ENCODE peak calls at places on chromosomes 16 and 17, in four cellular contexts. E is thoracic aorta, S is pancreas, M is HCT116. R is an unnamed sample.

GRCh38 chr16:29742683-29743275 is 3.0 kb downstream of the C16orf54 start:
- DNase-seq in E (no peak), S (no peak), M (no peak), R (no peak)

GRCh38 chr17:79933863-79934652 is 94.8 kb upstream of the CBX4 start:
- DNase-seq in E (no peak), S (no peak), M (no peak), R (no peak)

GRCh38 chr16:83990492-83990891 is 22.4 kb downstream of the NECAB2 start:
- DNase-seq in E (no peak), S (no peak), M (no peak), R (no peak)

GRCh38 chr16:70756071-70756470 is 44.9 kb downstream of the VAC14 start:
- DNase-seq in E (no peak), S (no peak), M (no peak), R (no peak)

GRCh38 chr17:21677911-21678310 is 14.4 kb upstream of the KCNJ18 start:
- DNase-seq in E (no peak), S (no peak), M (no peak), R (no peak)

GRCh38 chr16:85401370-85401916 is 211.7 kb upstream of the GSE1 start:
- DNase-seq in E (no peak), S (peak; percentile 6), M (no peak), R (no peak)

GRCh38 chr16:70576431-70577255 is 53.0 kb downstream of the SF3B3 start:
- DNase-seq in E (no peak), S (no peak), M (no peak), R (peak; percentile 70)

GRCh38 chr16:73054732-73055481 is 7.0 kb upstream of the ZFHX3 start:
- DNase-seq in E (no peak), S (no peak), M (no peak), R (no peak)

GRCh38 chr16:22627043-22627442 is 116.4 kb downstream of the NPIPB5 start:
- DNase-seq in E (no peak), S (peak; percentile 76), M (no peak), R (no peak)

DNA sequence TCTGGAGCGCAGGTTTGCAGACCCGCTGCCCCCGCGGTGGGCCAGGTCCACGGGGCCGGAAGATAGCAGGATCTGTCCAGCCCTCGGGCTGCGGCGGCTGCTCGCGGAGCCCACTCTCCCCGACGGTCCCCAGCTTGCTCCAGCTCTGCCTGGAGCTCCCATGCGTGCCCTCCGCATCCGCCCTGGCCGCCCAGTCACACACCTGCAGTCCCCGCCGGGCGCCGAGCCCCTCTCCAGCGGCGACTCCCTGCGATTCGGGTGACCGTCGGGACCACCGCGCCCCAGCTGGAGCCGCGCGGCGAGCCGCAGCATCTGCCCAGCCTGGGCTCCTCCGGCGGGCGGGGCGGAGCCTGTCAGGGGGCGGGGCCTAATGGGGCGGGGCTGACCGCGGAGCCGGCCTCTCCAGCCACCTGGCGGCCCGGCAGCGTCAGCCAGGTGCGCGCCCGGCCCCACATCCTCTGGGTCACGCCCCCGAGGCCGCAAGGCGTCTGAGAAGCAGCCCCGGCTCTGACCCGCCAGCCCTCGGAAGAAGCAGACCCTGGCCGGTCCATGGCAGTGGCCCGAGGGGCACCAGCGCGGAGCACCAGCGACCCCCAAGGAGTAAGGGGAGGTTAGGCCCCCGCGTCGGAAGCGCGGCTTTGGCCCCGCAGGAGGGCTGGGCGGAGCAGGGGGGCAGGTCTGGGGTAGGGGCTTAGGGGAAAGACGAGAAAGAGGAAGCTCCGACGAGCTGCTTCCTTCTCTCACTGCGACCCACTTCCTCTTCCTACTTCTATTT is at the start of gene PIK3R5:
- DNase-seq in E (no peak), S (peak; percentile 77), M (no peak), R (peak; percentile 95)
- TF ChIP-seq CTCF in E (no peak), S (no peak), M (no peak), R (no peak)

GRCh38 chr17:58172369-58173071 is 5.7 kb downstream of the OR4D2 start:
- DNase-seq in E (no peak), S (no peak), M (peak; percentile 79), R (peak; percentile 58)
- TF ChIP-seq CTCF in E (no peak), S (no peak), M (peak; percentile 94), R (peak; percentile 23)

DNA sequence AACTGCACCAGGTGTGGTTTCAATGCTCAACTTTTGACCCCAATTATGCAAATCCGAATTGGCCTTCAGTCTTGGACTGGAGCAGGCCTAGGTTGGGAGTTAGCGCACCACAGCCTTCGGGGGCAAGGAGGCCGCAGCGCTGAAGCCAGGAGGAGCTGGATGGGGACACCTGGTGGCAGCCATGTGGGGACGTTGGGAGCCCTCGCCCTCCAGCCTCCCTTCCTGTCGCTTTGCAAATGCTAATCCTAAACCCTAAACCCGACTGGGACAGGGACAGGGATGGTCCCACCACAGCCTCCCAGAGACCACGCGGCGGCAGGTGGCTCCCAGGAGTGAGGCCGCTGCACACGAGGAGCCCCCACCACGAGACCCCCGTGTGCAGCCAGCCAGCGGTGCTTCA is 58.7 kb downstream of the KLHDC4 start:
- DNase-seq in E (no peak), S (no peak), M (no peak), R (no peak)
- TF ChIP-seq CTCF in E (no peak), S (no peak), M (peak; percentile 19), R (no peak)

DNA sequence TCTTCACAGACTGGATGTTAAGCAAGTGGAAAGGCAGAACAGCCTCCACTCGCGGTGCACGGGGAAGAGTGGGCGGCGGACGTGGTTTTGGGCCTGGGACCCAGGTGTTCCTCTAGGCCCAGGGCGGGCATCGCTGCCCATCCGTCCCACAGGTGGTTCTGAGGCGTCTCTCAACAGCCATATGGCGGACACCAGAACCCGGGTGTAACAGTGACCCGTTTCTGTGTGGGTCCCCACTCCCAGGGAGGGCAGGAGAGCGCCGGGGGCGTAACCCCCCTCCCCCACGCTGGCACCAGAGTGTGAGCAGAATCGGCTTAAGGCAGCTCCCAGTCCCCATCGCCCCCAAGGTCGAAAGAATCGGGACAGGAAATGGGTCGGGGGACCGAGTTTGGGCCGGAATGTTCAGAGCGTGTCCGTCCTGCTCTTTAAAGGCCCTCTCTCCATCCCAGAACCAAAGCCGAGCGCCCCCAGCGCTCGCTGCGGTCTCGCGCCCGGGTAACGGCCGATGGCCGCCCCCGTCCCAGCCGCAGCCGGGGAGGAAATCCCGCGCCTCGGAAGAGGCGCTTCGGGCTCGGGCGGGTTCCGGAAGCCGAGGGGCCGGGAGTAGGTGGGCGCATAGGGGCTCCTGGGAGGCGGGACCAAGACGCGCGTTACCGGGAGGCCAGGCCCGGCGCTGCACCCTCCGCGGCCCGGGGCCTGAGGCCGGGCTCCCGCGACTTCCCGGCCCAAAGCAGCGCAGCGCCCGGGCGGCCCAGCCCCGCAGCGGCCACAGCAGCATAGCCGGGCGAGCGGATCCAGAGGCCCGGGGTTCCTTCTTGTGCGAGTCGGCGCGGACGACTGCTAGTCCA is at the start of gene TK2:
- DNase-seq in E (no peak), S (peak; percentile 72), M (no peak), R (peak; percentile 78)
- TF ChIP-seq CTCF in E (peak; percentile 29), S (no peak), M (peak; percentile 24), R (no peak)

GRCh38 chr17:71909155-71909554 is 211.7 kb upstream of the SOX9 start:
- DNase-seq in E (no peak), S (no peak), M (no peak), R (no peak)
- TF ChIP-seq CTCF in E (no peak), S (no peak), M (no peak), R (no peak)

DNA sequence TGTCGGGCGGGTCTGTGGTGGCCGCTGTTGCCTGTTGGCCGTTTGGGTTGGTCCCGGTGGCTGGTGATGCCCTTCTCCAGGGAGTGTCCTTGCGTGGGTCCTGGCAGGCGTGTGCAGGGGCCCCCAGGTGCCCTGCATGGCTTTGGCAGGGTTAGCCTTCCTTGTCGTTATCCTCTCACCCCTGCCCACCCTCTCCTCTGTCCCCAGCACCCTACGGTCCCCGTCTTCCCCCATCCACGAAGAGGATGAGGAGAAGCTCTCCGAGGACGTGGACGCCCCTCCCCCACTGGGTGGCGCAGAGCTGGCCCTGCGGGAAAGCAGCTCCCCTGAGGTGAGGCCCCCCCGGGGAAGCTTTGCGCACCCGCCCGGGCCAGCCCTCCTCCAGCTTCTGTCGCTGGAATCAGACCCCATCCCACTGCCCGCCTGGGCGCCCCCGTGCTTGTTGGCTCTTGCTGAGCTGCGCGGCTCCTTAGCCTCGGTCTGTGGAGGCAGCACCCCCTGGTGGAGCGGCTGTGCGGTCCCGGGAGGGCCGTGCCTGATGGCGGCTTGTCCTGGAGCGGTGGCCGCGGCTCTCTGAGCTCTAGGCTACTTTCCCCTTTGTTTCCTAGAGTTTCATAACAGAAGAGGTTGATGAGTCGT is 10.6 kb upstream of the NUDT16L1 start:
- DNase-seq in E (no peak), S (no peak), M (no peak), R (no peak)
- TF ChIP-seq CTCF in E (no peak), S (no peak), M (peak; percentile 60), R (no peak)